ENCODE peak calls at places on chromosomes 12 and 14, in six cellular contexts. J is kidney, N is OCI-LY7, Q is sigmoid colon, Y is esophagus squamous epithelium, T is uterus. X is an unnamed sample.
A peak's percentile ranks its signal among the peaks of the same experiment; 100 is the strongest.

GRCh38 chr14:101025131-101025530 is 121.6 kb upstream of the RTL1 start:
- DNase-seq in J (peak; percentile 20), Y (no peak), T (peak; percentile 5), N (no peak), Q (peak; percentile 42), X (peak; percentile 28)

GRCh38 chr12:31874961-31875608 is 84.1 kb upstream of the RESF1 start:
- DNase-seq in J (peak; percentile 86), T (peak; percentile 55), Q (peak; percentile 65), N (peak; percentile 76), Y (peak; percentile 16), X (peak; percentile 29)

GRCh38 chr12:124904306-124905098 is 9.9 kb downstream of the UBC start:
- DNase-seq in Q (peak; percentile 96), J (peak; percentile 96), N (no peak), Y (no peak), T (peak; percentile 88), X (peak; percentile 69)

GRCh38 chr12:13365782-13366366 is 169.3 kb downstream of the EMP1 start:
- DNase-seq in N (no peak), Y (no peak), Q (no peak), J (no peak), T (no peak), X (no peak)

GRCh38 chr12:65670775-65671174 is 153.5 kb upstream of the HMGA2 start:
- DNase-seq in J (no peak), Y (no peak), T (no peak), N (no peak), Q (no peak), X (no peak)

GRCh38 chr12:119365451-119365850 is 30.9 kb downstream of the CCDC60 start:
- DNase-seq in T (no peak), J (no peak), Q (no peak), Y (no peak), N (no peak), X (no peak)

GRCh38 chr14:61586539-61587396 is 108.5 kb upstream of the HIF1A start:
- DNase-seq in Q (no peak), Y (no peak), J (no peak), T (no peak), N (no peak), X (no peak)

GRCh38 chr12:124123432-124124015 is 150.5 kb downstream of the ZNF664 start:
- DNase-seq in N (no peak), T (no peak), Q (no peak), Y (no peak), J (no peak), X (no peak)

GRCh38 chr14:85333313-85333712 is 196.6 kb upstream of the FLRT2 start:
- DNase-seq in Q (no peak), Y (no peak), J (no peak), T (no peak), N (no peak), X (no peak)

GRCh38 chr14:32010561-32011188 is 66.4 kb upstream of the ARHGAP5 start:
- DNase-seq in T (no peak), J (no peak), Y (no peak), Q (no peak), N (no peak), X (no peak)

GRCh38 chr12:88144037-88144436 is 1.9 kb downstream of the TMTC3 start:
- DNase-seq in N (no peak), Y (no peak), T (no peak), J (no peak), Q (no peak), X (no peak)

GRCh38 chr12:18139989-18140596 is 50.1 kb upstream of the RERGL start:
- DNase-seq in J (no peak), Q (no peak), N (peak; percentile 68), T (no peak), Y (no peak), X (no peak)

GRCh38 chr12:103771466-103771865 is 69.6 kb downstream of the NT5DC3 start:
- DNase-seq in Y (no peak), N (no peak), T (peak; percentile 56), Q (peak; percentile 68), J (no peak), X (no peak)

GRCh38 chr14:50530794-50531193 is 1.6 kb downstream of the MAP4K5 start:
- DNase-seq in J (no peak), N (peak; percentile 10), Y (no peak), T (no peak), Q (no peak), X (no peak)

GRCh38 chr14:98721061-98721460 is 550.9 kb downstream of the BCL11B start:
- DNase-seq in Q (no peak), Y (no peak), T (no peak), N (peak; percentile 87), J (no peak), X (no peak)

GRCh38 chr14:32038876-32039275 is 38.2 kb upstream of the ARHGAP5 start:
- DNase-seq in Y (no peak), J (no peak), N (no peak), T (no peak), Q (no peak), X (no peak)

GRCh38 chr12:55658635-55659391 is 22.1 kb downstream of the OR10P1 start:
- DNase-seq in J (no peak), N (no peak), Q (no peak), T (no peak), Y (no peak), X (no peak)

GRCh38 chr14:66403183-66403582 is 83.0 kb upstream of the CCDC196 start:
- DNase-seq in Y (no peak), N (peak; percentile 34), Q (no peak), J (no peak), T (no peak), X (no peak)

GRCh38 chr14:79972230-79972629 is 239.1 kb downstream of the DIO2 start:
- DNase-seq in Q (no peak), T (no peak), N (no peak), Y (no peak), J (no peak), X (no peak)

GRCh38 chr12:32918890-32919791 is 22.6 kb upstream of the PKP2 start:
- DNase-seq in Q (no peak), T (no peak), N (peak; percentile 11), Y (no peak), J (no peak), X (no peak)

GRCh38 chr12:127191124-127191523 is 1075.8 kb upstream of the TMEM132C start:
- DNase-seq in N (no peak), Y (no peak), J (no peak), Q (no peak), T (no peak), X (no peak)

GRCh38 chr12:76449572-76449971 is 101.4 kb upstream of the BBS10 start:
- DNase-seq in N (no peak), Q (no peak), Y (no peak), T (no peak), J (no peak), X (no peak)

GRCh38 chr14:51445001-51445390 is 204.9 kb downstream of the TMX1 start:
- DNase-seq in N (no peak), Y (no peak), J (no peak), T (no peak), Q (no peak), X (no peak)

GRCh38 chr14:32087173-32087861 is 10.2 kb downstream of the ARHGAP5 start:
- DNase-seq in Y (no peak), N (no peak), J (no peak), Q (no peak), T (no peak), X (no peak)

GRCh38 chr12:120797677-120798642 is 72.3 kb downstream of the ACADS start:
- DNase-seq in Q (no peak), N (peak; percentile 46), J (no peak), T (no peak), Y (no peak), X (no peak)

GRCh38 chr14:34301107-34301734 is 160.8 kb downstream of the SPTSSA start:
- DNase-seq in N (peak; percentile 42), T (peak; percentile 16), J (no peak), Y (no peak), Q (no peak), X (no peak)

GRCh38 chr14:76133103-76133502 is 18.6 kb upstream of the GPATCH2L start:
- DNase-seq in T (no peak), N (peak; percentile 3), Q (no peak), J (no peak), Y (no peak), X (no peak)

GRCh38 chr12:116517431-116518045 is 41.6 kb upstream of the MAP1LC3B2 start:
- DNase-seq in Q (no peak), N (no peak), T (no peak), Y (no peak), J (no peak), X (no peak)

GRCh38 chr12:116516657-116517056 is 42.5 kb upstream of the MAP1LC3B2 start:
- DNase-seq in Q (no peak), N (no peak), T (no peak), Y (no peak), J (no peak), X (no peak)

GRCh38 chr12:116520225-116520624 is 39.0 kb upstream of the MAP1LC3B2 start:
- DNase-seq in Y (no peak), N (no peak), J (no peak), T (no peak), Q (no peak), X (no peak)

GRCh38 chr12:116513944-116514343 is 45.2 kb upstream of the MAP1LC3B2 start:
- DNase-seq in N (no peak), Y (no peak), J (no peak), T (no peak), Q (no peak), X (no peak)

DNA sequence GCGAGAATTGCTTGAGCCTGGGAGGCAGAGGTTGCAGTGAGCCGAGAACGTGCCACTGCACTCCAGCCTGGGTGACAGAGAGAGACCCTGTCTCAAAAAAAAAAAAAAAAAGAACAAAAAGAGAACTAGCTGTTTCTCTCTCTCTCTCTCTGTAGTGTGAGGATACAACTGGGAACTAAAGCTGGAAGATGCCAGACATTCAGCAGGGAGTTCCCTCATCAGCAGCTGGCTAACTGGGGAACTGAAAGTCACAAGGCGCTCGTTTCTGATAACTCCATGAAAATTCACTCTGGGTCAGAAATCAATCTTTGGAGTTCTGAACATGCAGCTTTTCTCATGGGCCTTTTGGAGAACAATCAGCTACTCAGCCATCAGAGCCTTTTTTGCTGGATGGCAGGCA is 43.5 kb upstream of the MAP1LC3B2 start:
- DNase-seq in Q (no peak), J (no peak), T (no peak), N (no peak), Y (no peak), X (no peak)
- TF ChIP-seq CTCF in Q (no peak), J (no peak), T (no peak), N (no peak), Y (no peak), X (no peak)

GRCh38 chr12:47382305-47382704 is 302.5 kb upstream of the AMIGO2 start:
- DNase-seq in N (peak; percentile 11), Q (no peak), Y (no peak), T (no peak), J (no peak), X (no peak)
- H3K27ac ChIP-seq in N (no peak overlapping the region), Q (peak overlapping the region; percentile 41), Y (no peak overlapping the region), T (no peak overlapping the region), J (no peak overlapping the region), X (no peak overlapping the region)

DNA sequence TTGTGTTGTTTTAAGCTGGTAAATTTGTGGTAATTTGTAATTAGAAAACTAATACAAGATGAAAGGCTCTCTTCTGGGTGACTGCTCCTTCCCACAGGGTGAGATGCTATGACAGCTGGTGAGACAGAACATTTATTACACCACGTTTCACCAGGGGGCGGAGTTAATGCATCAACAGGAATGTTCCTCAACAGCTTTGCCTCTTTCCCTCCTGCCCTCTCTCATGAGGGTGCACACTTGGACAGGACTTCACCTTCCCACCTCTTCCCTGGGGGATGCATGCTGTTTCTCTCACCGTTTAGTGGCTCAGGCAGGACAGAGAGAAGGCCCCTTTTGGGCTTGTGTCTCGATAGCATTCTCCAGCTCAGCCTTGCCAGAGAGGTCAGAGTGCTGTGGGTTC is 13.4 kb upstream of the PPP1R1A start:
- DNase-seq in T (no peak), Q (no peak), Y (no peak), N (no peak), J (no peak), X (no peak)
- TF ChIP-seq CTCF in T (no peak), Q (no peak), Y (no peak), N (peak; percentile 13), J (no peak), X (no peak)

GRCh38 chr12:113221997-113222729 is 899 bp downstream of the TPCN1 start:
- DNase-seq in Q (no peak), J (peak; percentile 33), T (no peak), N (peak; percentile 59), Y (no peak), X (no peak)
- H3K27ac ChIP-seq in Q (peak overlapping the region; percentile 96), J (peak overlapping the region; percentile 89), T (peak overlapping the region; percentile 94), N (peak overlapping the region; percentile 84), Y (peak overlapping the region; percentile 94), X (peak overlapping the region; percentile 95)

X was measured in pancreas.